ENCODE peak calls at places on chromosomes 3 and 15, in ten cellular contexts. One of them, this sample, is unnamed. For H3K27me3, the result is how much of the 10 kb centered on the place peaks cover.

GRCh38 chr3:66473181-66473580 is 27.6 kb downstream of the LRIG1 start:
- DNase-seq in body of pancreas: no peak
- DNase-seq in ovary: no peak
- DNase-seq in sigmoid colon: no peak
- DNase-seq in PC-3: no peak
- DNase-seq in mammary epithelial cell: no peak
- DNase-seq in pancreas: no peak
- DNase-seq in Panc1: no peak
- DNase-seq in kidney epithelial cell: no peak
- DNase-seq in HL-60: no peak
- DNase-seq in this sample: no peak

GRCh38 chr3:123440181-123440580 is 8.7 kb downstream of the ADCY5 start:
- DNase-seq in HL-60: no peak
- DNase-seq in Panc1: no peak
- DNase-seq in ovary: no peak
- DNase-seq in sigmoid colon: no peak
- DNase-seq in mammary epithelial cell: no peak
- DNase-seq in pancreas: no peak
- DNase-seq in body of pancreas: no peak
- DNase-seq in kidney epithelial cell: no peak
- DNase-seq in PC-3: no peak
- DNase-seq in this sample: no peak

GRCh38 chr15:64586259-64586658 is 125.9 kb downstream of the ZNF609 start:
- DNase-seq in ovary: no peak
- DNase-seq in kidney epithelial cell: no peak
- DNase-seq in pancreas: no peak
- DNase-seq in PC-3: no peak
- DNase-seq in body of pancreas: no peak
- DNase-seq in mammary epithelial cell: no peak
- DNase-seq in HL-60: no peak
- DNase-seq in sigmoid colon: no peak
- DNase-seq in Panc1: no peak
- DNase-seq in this sample: no peak

GRCh38 chr15:77603616-77604406 is 28.9 kb downstream of the LINGO1 start:
- DNase-seq in mammary epithelial cell: no peak
- DNase-seq in kidney epithelial cell: no peak
- DNase-seq in ovary: no peak
- DNase-seq in Panc1: no peak
- DNase-seq in body of pancreas: no peak
- DNase-seq in pancreas: no peak
- DNase-seq in PC-3: no peak
- DNase-seq in HL-60: no peak
- DNase-seq in sigmoid colon: no peak
- DNase-seq in this sample: no peak

GRCh38 chr15:58951388-58952060 is 18.0 kb upstream of the SLTM start:
- DNase-seq in Panc1: no peak
- DNase-seq in PC-3: peak
- DNase-seq in kidney epithelial cell: no peak
- DNase-seq in sigmoid colon: no peak
- DNase-seq in mammary epithelial cell: peak
- DNase-seq in HL-60: no peak
- DNase-seq in ovary: no peak
- DNase-seq in pancreas: no peak
- DNase-seq in body of pancreas: peak
- DNase-seq in this sample: peak

GRCh38 chr15:42724276-42724675 is 12.7 kb downstream of the CDAN1 start:
- DNase-seq in Panc1: no peak
- DNase-seq in ovary: no peak
- DNase-seq in HL-60: no peak
- DNase-seq in sigmoid colon: no peak
- DNase-seq in PC-3: no peak
- DNase-seq in body of pancreas: no peak
- DNase-seq in mammary epithelial cell: no peak
- DNase-seq in pancreas: no peak
- DNase-seq in kidney epithelial cell: no peak
- DNase-seq in this sample: no peak

GRCh38 chr3:50603261-50604109 is 8.1 kb downstream of the CISH start:
- DNase-seq in ovary: no peak
- DNase-seq in sigmoid colon: no peak
- DNase-seq in kidney epithelial cell: no peak
- DNase-seq in HL-60: no peak
- DNase-seq in pancreas: no peak
- DNase-seq in body of pancreas: no peak
- DNase-seq in PC-3: no peak
- DNase-seq in Panc1: no peak
- DNase-seq in mammary epithelial cell: no peak
- DNase-seq in this sample: no peak

GRCh38 chr3:38649500-38650247 is at the start of gene SCN5A:
- DNase-seq in mammary epithelial cell: no peak
- DNase-seq in Panc1: no peak
- DNase-seq in body of pancreas: peak
- DNase-seq in ovary: peak
- DNase-seq in sigmoid colon: peak
- DNase-seq in kidney epithelial cell: no peak
- DNase-seq in HL-60: peak
- DNase-seq in pancreas: peak
- DNase-seq in PC-3: peak
- DNase-seq in this sample: no peak

GRCh38 chr15:95328559-95328958 is 1001.9 kb upstream of the NR2F2 start:
- DNase-seq in pancreas: no peak
- DNase-seq in ovary: no peak
- DNase-seq in mammary epithelial cell: no peak
- DNase-seq in PC-3: no peak
- DNase-seq in HL-60: no peak
- DNase-seq in body of pancreas: no peak
- DNase-seq in Panc1: no peak
- DNase-seq in sigmoid colon: no peak
- DNase-seq in kidney epithelial cell: no peak
- DNase-seq in this sample: no peak

GRCh38 chr15:95326689-95327525 is 1003.6 kb upstream of the NR2F2 start:
- DNase-seq in body of pancreas: peak
- DNase-seq in ovary: peak
- DNase-seq in PC-3: no peak
- DNase-seq in HL-60: no peak
- DNase-seq in kidney epithelial cell: no peak
- DNase-seq in mammary epithelial cell: no peak
- DNase-seq in pancreas: no peak
- DNase-seq in sigmoid colon: peak
- DNase-seq in Panc1: no peak
- DNase-seq in this sample: no peak

GRCh38 chr15:95325763-95326688 is 1004.5 kb upstream of the NR2F2 start:
- DNase-seq in ovary: peak
- DNase-seq in kidney epithelial cell: no peak
- DNase-seq in PC-3: peak
- DNase-seq in body of pancreas: no peak
- DNase-seq in sigmoid colon: no peak
- DNase-seq in pancreas: no peak
- DNase-seq in Panc1: no peak
- DNase-seq in mammary epithelial cell: no peak
- DNase-seq in HL-60: no peak
- DNase-seq in this sample: no peak

GRCh38 chr15:95329362-95329761 is 1001.1 kb upstream of the NR2F2 start:
- DNase-seq in mammary epithelial cell: no peak
- DNase-seq in kidney epithelial cell: no peak
- DNase-seq in PC-3: no peak
- DNase-seq in body of pancreas: no peak
- DNase-seq in HL-60: no peak
- DNase-seq in sigmoid colon: no peak
- DNase-seq in ovary: peak
- DNase-seq in pancreas: no peak
- DNase-seq in Panc1: no peak
- DNase-seq in this sample: no peak

DNA sequence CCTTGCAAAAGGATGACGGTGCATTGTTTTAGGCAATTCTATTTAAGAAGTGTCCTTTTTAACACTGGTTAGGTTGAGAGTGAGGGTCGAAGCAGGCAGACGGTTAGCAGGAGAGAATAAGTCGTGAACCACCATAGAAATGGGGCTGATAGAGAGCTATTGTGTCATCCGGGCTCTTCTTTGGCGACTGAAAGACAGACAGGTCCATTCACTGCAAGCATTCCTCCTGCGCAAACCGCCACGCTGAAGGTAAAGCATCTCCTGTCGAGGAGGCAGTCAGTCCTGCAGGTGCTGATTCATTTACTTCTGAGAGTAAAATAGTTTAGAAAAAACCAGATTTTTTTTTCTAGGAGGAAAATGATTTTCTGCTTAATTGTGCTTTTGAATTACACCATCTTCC is 1002.8 kb upstream of the NR2F2 start:
- DNase-seq in body of pancreas: no peak
- DNase-seq in HL-60: no peak
- DNase-seq in pancreas: no peak
- DNase-seq in ovary: peak
- DNase-seq in sigmoid colon: no peak
- DNase-seq in kidney epithelial cell: no peak
- DNase-seq in Panc1: no peak
- DNase-seq in PC-3: no peak
- DNase-seq in mammary epithelial cell: no peak
- DNase-seq in this sample: no peak
- H3K4me3 ChIP-seq in body of pancreas: no peak
- H3K4me3 ChIP-seq in HL-60: no peak
- H3K4me3 ChIP-seq in pancreas: no peak
- H3K4me3 ChIP-seq in ovary: peak
- H3K4me3 ChIP-seq in sigmoid colon: no peak
- H3K4me3 ChIP-seq in kidney epithelial cell: no peak
- H3K4me3 ChIP-seq in Panc1: no peak
- H3K4me3 ChIP-seq in PC-3: no peak
- H3K4me3 ChIP-seq in mammary epithelial cell: no peak
- H3K4me3 ChIP-seq in this sample: no peak

DNA sequence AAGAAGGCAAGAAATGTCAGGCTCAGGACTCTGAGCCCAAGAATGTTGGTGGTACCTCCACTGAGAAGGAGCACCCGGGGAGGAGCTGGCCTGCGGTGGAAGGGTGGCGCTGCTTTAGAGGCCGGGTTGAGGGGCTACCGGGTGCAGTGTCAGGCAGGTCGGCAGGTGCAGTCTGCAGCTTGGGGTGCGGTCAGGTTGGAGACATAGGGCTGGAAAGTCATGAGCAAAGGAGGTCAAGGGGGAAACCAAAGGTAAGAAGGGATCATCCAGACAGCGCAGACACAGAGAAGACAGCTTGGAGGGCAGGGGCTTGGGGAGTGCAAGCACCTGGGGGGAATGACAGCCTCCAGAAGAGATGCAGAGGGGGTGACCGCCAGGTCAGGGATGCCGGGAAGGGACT is 274.4 kb upstream of the LYSMD4 start:
- DNase-seq in sigmoid colon: no peak
- DNase-seq in ovary: no peak
- DNase-seq in HL-60: no peak
- DNase-seq in Panc1: no peak
- DNase-seq in body of pancreas: no peak
- DNase-seq in kidney epithelial cell: no peak
- DNase-seq in pancreas: no peak
- DNase-seq in mammary epithelial cell: no peak
- DNase-seq in PC-3: no peak
- DNase-seq in this sample: no peak
- H3K27me3 ChIP-seq in sigmoid colon: under half
- H3K27me3 ChIP-seq in ovary: under half
- H3K27me3 ChIP-seq in HL-60: under half
- H3K27me3 ChIP-seq in Panc1: under half
- H3K27me3 ChIP-seq in body of pancreas: under half
- H3K27me3 ChIP-seq in kidney epithelial cell: under half
- H3K27me3 ChIP-seq in pancreas: under half
- H3K27me3 ChIP-seq in mammary epithelial cell: under half
- H3K27me3 ChIP-seq in PC-3: under half
- H3K27me3 ChIP-seq in this sample: under half

GRCh38 chr3:179563298-179563934 is 690 bp downstream of the ACTL6A start:
- DNase-seq in HL-60: peak
- DNase-seq in sigmoid colon: peak
- DNase-seq in mammary epithelial cell: peak
- DNase-seq in pancreas: peak
- DNase-seq in PC-3: peak
- DNase-seq in ovary: no peak
- DNase-seq in body of pancreas: peak
- DNase-seq in Panc1: peak
- DNase-seq in kidney epithelial cell: no peak
- DNase-seq in this sample: peak
- TF ChIP-seq CTCF in HL-60: peak
- TF ChIP-seq CTCF in sigmoid colon: peak
- TF ChIP-seq CTCF in mammary epithelial cell: peak
- TF ChIP-seq CTCF in pancreas: peak
- TF ChIP-seq CTCF in PC-3: peak
- TF ChIP-seq CTCF in ovary: peak
- TF ChIP-seq CTCF in body of pancreas: peak
- TF ChIP-seq CTCF in Panc1: peak
- TF ChIP-seq CTCF in kidney epithelial cell: peak
- TF ChIP-seq CTCF in this sample: peak

GRCh38 chr3:49174586-49174985 is 3.2 kb downstream of the KLHDC8B start:
- DNase-seq in body of pancreas: no peak
- DNase-seq in Panc1: no peak
- DNase-seq in PC-3: no peak
- DNase-seq in HL-60: no peak
- DNase-seq in pancreas: no peak
- DNase-seq in mammary epithelial cell: no peak
- DNase-seq in sigmoid colon: no peak
- DNase-seq in ovary: no peak
- DNase-seq in kidney epithelial cell: no peak
- DNase-seq in this sample: no peak

GRCh38 chr3:49173792-49174170 is 2.4 kb downstream of the KLHDC8B start:
- DNase-seq in sigmoid colon: no peak
- DNase-seq in body of pancreas: no peak
- DNase-seq in mammary epithelial cell: no peak
- DNase-seq in HL-60: no peak
- DNase-seq in PC-3: no peak
- DNase-seq in Panc1: no peak
- DNase-seq in pancreas: no peak
- DNase-seq in kidney epithelial cell: no peak
- DNase-seq in ovary: no peak
- DNase-seq in this sample: no peak

GRCh38 chr3:49172616-49173041 is 1.2 kb downstream of the KLHDC8B start:
- DNase-seq in ovary: peak
- DNase-seq in Panc1: no peak
- DNase-seq in body of pancreas: no peak
- DNase-seq in mammary epithelial cell: no peak
- DNase-seq in kidney epithelial cell: no peak
- DNase-seq in PC-3: no peak
- DNase-seq in HL-60: no peak
- DNase-seq in pancreas: no peak
- DNase-seq in sigmoid colon: no peak
- DNase-seq in this sample: no peak

GRCh38 chr3:49171775-49172500 is 540 bp downstream of the KLHDC8B start:
- DNase-seq in sigmoid colon: no peak
- DNase-seq in Panc1: no peak
- DNase-seq in kidney epithelial cell: no peak
- DNase-seq in PC-3: no peak
- DNase-seq in pancreas: no peak
- DNase-seq in ovary: no peak
- DNase-seq in body of pancreas: no peak
- DNase-seq in HL-60: no peak
- DNase-seq in mammary epithelial cell: no peak
- DNase-seq in this sample: no peak

DNA sequence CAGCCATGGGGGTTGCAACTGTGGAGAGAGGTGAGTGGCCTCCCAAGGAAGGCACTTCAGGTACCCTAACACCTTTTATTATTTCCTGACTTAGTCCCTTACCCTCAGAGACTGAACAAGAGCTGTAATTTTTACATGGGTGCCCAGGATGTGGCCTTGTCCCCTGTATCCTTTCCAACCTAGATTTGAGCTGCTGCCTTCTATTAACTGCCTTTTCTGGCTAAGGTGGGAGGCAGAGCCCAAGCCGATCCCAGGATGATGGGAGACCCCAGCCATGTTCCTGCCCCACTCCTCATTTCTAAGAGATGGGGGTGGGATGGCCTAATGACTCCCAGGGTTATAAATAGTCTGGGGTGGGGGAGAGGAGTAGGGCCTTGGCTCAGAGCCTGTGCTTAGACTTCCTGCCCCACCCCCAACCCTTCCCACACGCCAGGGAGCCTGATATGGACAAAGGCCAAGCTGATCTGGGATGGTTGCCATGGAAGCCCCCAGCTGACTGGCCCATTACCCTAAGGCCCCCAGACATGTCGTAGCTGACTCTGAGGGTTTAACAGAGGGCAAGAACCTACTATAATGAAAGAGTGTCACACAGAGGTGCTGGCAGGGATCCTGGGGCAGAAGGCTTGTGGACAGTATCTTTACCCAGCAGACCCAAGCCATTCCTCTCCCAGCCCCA is 1.9 kb downstream of the KLHDC8B start:
- DNase-seq in PC-3: no peak
- DNase-seq in HL-60: no peak
- DNase-seq in body of pancreas: peak
- DNase-seq in sigmoid colon: peak
- DNase-seq in mammary epithelial cell: no peak
- DNase-seq in pancreas: no peak
- DNase-seq in kidney epithelial cell: no peak
- DNase-seq in Panc1: no peak
- DNase-seq in ovary: peak
- DNase-seq in this sample: no peak
- H3K4me3 ChIP-seq in PC-3: no peak
- H3K4me3 ChIP-seq in HL-60: no peak
- H3K4me3 ChIP-seq in body of pancreas: no peak
- H3K4me3 ChIP-seq in sigmoid colon: peak
- H3K4me3 ChIP-seq in mammary epithelial cell: peak
- H3K4me3 ChIP-seq in pancreas: peak
- H3K4me3 ChIP-seq in kidney epithelial cell: no peak
- H3K4me3 ChIP-seq in Panc1: no peak
- H3K4me3 ChIP-seq in ovary: peak
- H3K4me3 ChIP-seq in this sample: no peak